ENCODE peak calls at places on chromosomes 11 and 22, in nine cellular contexts. One of them, this sample, is unnamed. For H3K36me3, the result is how much of the 10 kb centered on the place peaks cover.

GRCh38 chr11:57476883-57477506 is 16.7 kb downstream of the RTN4RL2 start:
- DNase-seq in cardiac muscle cell: peak
- DNase-seq in endodermal cell: peak
- DNase-seq in small intestine: peak
- DNase-seq in IMR-90: peak
- DNase-seq in prostate gland: no peak
- DNase-seq in lower lobe of right lung: peak
- DNase-seq in neuronal stem cell: no peak
- DNase-seq in sigmoid colon: no peak
- DNase-seq in this sample: peak

GRCh38 chr11:100929377-100929776 is 200.2 kb downstream of the PGR start:
- DNase-seq in endodermal cell: no peak
- DNase-seq in small intestine: no peak
- DNase-seq in prostate gland: no peak
- DNase-seq in cardiac muscle cell: no peak
- DNase-seq in sigmoid colon: no peak
- DNase-seq in lower lobe of right lung: no peak
- DNase-seq in IMR-90: peak
- DNase-seq in neuronal stem cell: no peak
- DNase-seq in this sample: no peak

GRCh38 chr11:2860636-2861035 is 24.9 kb downstream of the CDKN1C start:
- DNase-seq in endodermal cell: no peak
- DNase-seq in prostate gland: no peak
- DNase-seq in neuronal stem cell: no peak
- DNase-seq in IMR-90: peak
- DNase-seq in small intestine: peak
- DNase-seq in cardiac muscle cell: no peak
- DNase-seq in lower lobe of right lung: no peak
- DNase-seq in sigmoid colon: no peak
- DNase-seq in this sample: no peak

GRCh38 chr11:11845066-11845465 is 3.3 kb downstream of the USP47 start:
- DNase-seq in prostate gland: peak
- DNase-seq in lower lobe of right lung: no peak
- DNase-seq in IMR-90: no peak
- DNase-seq in neuronal stem cell: no peak
- DNase-seq in small intestine: peak
- DNase-seq in cardiac muscle cell: no peak
- DNase-seq in sigmoid colon: no peak
- DNase-seq in endodermal cell: no peak
- DNase-seq in this sample: no peak

GRCh38 chr11:130161441-130161840 is 1.9 kb downstream of the ST14 start:
- DNase-seq in cardiac muscle cell: no peak
- DNase-seq in sigmoid colon: no peak
- DNase-seq in small intestine: peak
- DNase-seq in prostate gland: no peak
- DNase-seq in IMR-90: no peak
- DNase-seq in lower lobe of right lung: no peak
- DNase-seq in neuronal stem cell: no peak
- DNase-seq in endodermal cell: no peak
- DNase-seq in this sample: no peak

GRCh38 chr11:119172513-119172912 is 4.0 kb downstream of the NLRX1 start:
- DNase-seq in endodermal cell: no peak
- DNase-seq in neuronal stem cell: no peak
- DNase-seq in prostate gland: no peak
- DNase-seq in sigmoid colon: no peak
- DNase-seq in lower lobe of right lung: no peak
- DNase-seq in IMR-90: no peak
- DNase-seq in small intestine: no peak
- DNase-seq in cardiac muscle cell: no peak
- DNase-seq in this sample: no peak

GRCh38 chr22:47776329-47776728 is 1013.9 kb downstream of the TBC1D22A start:
- DNase-seq in neuronal stem cell: no peak
- DNase-seq in sigmoid colon: no peak
- DNase-seq in IMR-90: no peak
- DNase-seq in cardiac muscle cell: no peak
- DNase-seq in endodermal cell: peak
- DNase-seq in small intestine: no peak
- DNase-seq in prostate gland: no peak
- DNase-seq in lower lobe of right lung: no peak
- DNase-seq in this sample: no peak

GRCh38 chr22:46578824-46579561 is 41.2 kb upstream of the GRAMD4 start:
- DNase-seq in IMR-90: peak
- DNase-seq in prostate gland: no peak
- DNase-seq in endodermal cell: peak
- DNase-seq in sigmoid colon: peak
- DNase-seq in lower lobe of right lung: peak
- DNase-seq in cardiac muscle cell: no peak
- DNase-seq in small intestine: peak
- DNase-seq in neuronal stem cell: no peak
- DNase-seq in this sample: no peak

GRCh38 chr11:115759622-115760527 is 255.7 kb upstream of the CADM1 start:
- DNase-seq in endodermal cell: peak
- DNase-seq in IMR-90: no peak
- DNase-seq in small intestine: no peak
- DNase-seq in sigmoid colon: peak
- DNase-seq in cardiac muscle cell: peak
- DNase-seq in lower lobe of right lung: peak
- DNase-seq in prostate gland: no peak
- DNase-seq in neuronal stem cell: peak
- DNase-seq in this sample: no peak

GRCh38 chr11:26150046-26150445 is 181.9 kb upstream of the ANO3 start:
- DNase-seq in small intestine: no peak
- DNase-seq in neuronal stem cell: no peak
- DNase-seq in lower lobe of right lung: no peak
- DNase-seq in sigmoid colon: no peak
- DNase-seq in endodermal cell: no peak
- DNase-seq in cardiac muscle cell: no peak
- DNase-seq in IMR-90: no peak
- DNase-seq in prostate gland: no peak
- DNase-seq in this sample: no peak

GRCh38 chr11:69914286-69915150 is 95.3 kb upstream of the FGF3 start:
- DNase-seq in IMR-90: no peak
- DNase-seq in endodermal cell: peak
- DNase-seq in prostate gland: peak
- DNase-seq in sigmoid colon: peak
- DNase-seq in small intestine: no peak
- DNase-seq in neuronal stem cell: no peak
- DNase-seq in lower lobe of right lung: peak
- DNase-seq in cardiac muscle cell: no peak
- DNase-seq in this sample: no peak

GRCh38 chr11:105610796-105611361 is 1.0 kb downstream of the GRIA4 start:
- DNase-seq in IMR-90: no peak
- DNase-seq in neuronal stem cell: no peak
- DNase-seq in lower lobe of right lung: no peak
- DNase-seq in sigmoid colon: no peak
- DNase-seq in prostate gland: no peak
- DNase-seq in endodermal cell: peak
- DNase-seq in small intestine: no peak
- DNase-seq in cardiac muscle cell: peak
- DNase-seq in this sample: no peak

GRCh38 chr11:71370895-71371673 is 77.1 kb downstream of the DHCR7 start:
- DNase-seq in lower lobe of right lung: no peak
- DNase-seq in small intestine: no peak
- DNase-seq in sigmoid colon: no peak
- DNase-seq in neuronal stem cell: no peak
- DNase-seq in endodermal cell: peak
- DNase-seq in cardiac muscle cell: no peak
- DNase-seq in IMR-90: no peak
- DNase-seq in prostate gland: no peak
- DNase-seq in this sample: no peak

GRCh38 chr11:111573821-111574249 is 28.4 kb upstream of the SIK2 start:
- DNase-seq in endodermal cell: no peak
- DNase-seq in sigmoid colon: no peak
- DNase-seq in lower lobe of right lung: no peak
- DNase-seq in IMR-90: no peak
- DNase-seq in prostate gland: no peak
- DNase-seq in neuronal stem cell: no peak
- DNase-seq in small intestine: no peak
- DNase-seq in cardiac muscle cell: no peak
- DNase-seq in this sample: no peak

GRCh38 chr11:64181506-64182411 is 4.2 kb upstream of the STIP1 start:
- DNase-seq in small intestine: peak
- DNase-seq in sigmoid colon: peak
- DNase-seq in neuronal stem cell: no peak
- DNase-seq in IMR-90: peak
- DNase-seq in endodermal cell: peak
- DNase-seq in cardiac muscle cell: peak
- DNase-seq in prostate gland: peak
- DNase-seq in lower lobe of right lung: peak
- DNase-seq in this sample: peak

GRCh38 chr11:88535916-88536547 is 198.5 kb upstream of the CTSC start:
- DNase-seq in cardiac muscle cell: no peak
- DNase-seq in prostate gland: no peak
- DNase-seq in neuronal stem cell: no peak
- DNase-seq in small intestine: no peak
- DNase-seq in endodermal cell: no peak
- DNase-seq in sigmoid colon: no peak
- DNase-seq in lower lobe of right lung: no peak
- DNase-seq in IMR-90: peak
- DNase-seq in this sample: peak
- H3K27ac ChIP-seq in cardiac muscle cell: no peak
- H3K27ac ChIP-seq in prostate gland: no peak
- H3K27ac ChIP-seq in neuronal stem cell: no peak
- H3K27ac ChIP-seq in small intestine: peak
- H3K27ac ChIP-seq in endodermal cell: no peak
- H3K27ac ChIP-seq in sigmoid colon: no peak
- H3K27ac ChIP-seq in lower lobe of right lung: no peak
- H3K27ac ChIP-seq in IMR-90: peak
- H3K27ac ChIP-seq in this sample: peak

DNA sequence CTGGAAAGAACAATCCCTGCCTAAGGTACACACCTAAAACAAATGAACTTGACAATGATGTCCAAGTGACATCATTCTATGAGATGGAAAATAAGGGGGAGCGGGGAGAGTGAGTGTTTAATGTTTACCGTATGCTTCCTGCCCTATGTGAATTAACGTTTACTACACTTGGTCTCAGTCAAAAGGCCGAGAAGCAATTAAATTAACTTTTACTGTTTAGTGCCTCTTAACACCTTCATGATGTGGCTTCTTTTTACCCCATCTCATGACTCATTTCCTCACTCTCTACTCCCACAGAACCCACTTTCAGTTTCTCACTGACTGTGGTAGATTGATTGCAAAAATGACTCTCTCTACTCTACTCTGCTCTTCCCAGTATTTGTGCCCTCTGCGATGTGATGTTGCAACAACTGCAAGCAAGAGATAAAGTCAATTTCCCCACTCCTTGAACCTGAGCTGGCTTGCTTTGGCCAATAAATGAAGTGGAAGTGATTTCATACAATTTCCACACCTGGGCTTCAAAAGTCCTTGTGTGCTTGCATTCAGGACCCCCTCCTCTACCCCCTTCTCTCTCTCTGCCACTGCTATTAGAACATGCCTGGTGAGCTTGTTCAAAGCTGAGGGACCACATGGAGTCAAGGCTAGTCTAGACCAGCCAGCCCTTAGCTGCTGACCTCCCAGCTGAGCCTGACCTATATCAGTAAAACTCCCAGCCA is 11.6 kb upstream of the ALKBH3 start:
- DNase-seq in lower lobe of right lung: no peak
- DNase-seq in IMR-90: peak
- DNase-seq in small intestine: peak
- DNase-seq in neuronal stem cell: no peak
- DNase-seq in cardiac muscle cell: no peak
- DNase-seq in sigmoid colon: no peak
- DNase-seq in prostate gland: peak
- DNase-seq in endodermal cell: no peak
- DNase-seq in this sample: peak
- H3K4me3 ChIP-seq in lower lobe of right lung: no peak
- H3K4me3 ChIP-seq in IMR-90: no peak
- H3K4me3 ChIP-seq in small intestine: no peak
- H3K4me3 ChIP-seq in neuronal stem cell: no peak
- H3K4me3 ChIP-seq in cardiac muscle cell: no peak
- H3K4me3 ChIP-seq in sigmoid colon: no peak
- H3K4me3 ChIP-seq in prostate gland: no peak
- H3K4me3 ChIP-seq in endodermal cell: no peak
- H3K4me3 ChIP-seq in this sample: no peak

GRCh38 chr22:27895600-27895999 is 23.5 kb downstream of the PITPNB start:
- DNase-seq in lower lobe of right lung: no peak
- DNase-seq in endodermal cell: no peak
- DNase-seq in IMR-90: no peak
- DNase-seq in sigmoid colon: no peak
- DNase-seq in cardiac muscle cell: no peak
- DNase-seq in small intestine: no peak
- DNase-seq in prostate gland: no peak
- DNase-seq in neuronal stem cell: no peak
- DNase-seq in this sample: no peak
- H3K36me3 ChIP-seq in lower lobe of right lung: half or more
- H3K36me3 ChIP-seq in endodermal cell: half or more
- H3K36me3 ChIP-seq in IMR-90: under half
- H3K36me3 ChIP-seq in sigmoid colon: under half
- H3K36me3 ChIP-seq in cardiac muscle cell: half or more
- H3K36me3 ChIP-seq in small intestine: under half
- H3K36me3 ChIP-seq in prostate gland: under half
- H3K36me3 ChIP-seq in neuronal stem cell: under half
- H3K36me3 ChIP-seq in this sample: half or more

DNA sequence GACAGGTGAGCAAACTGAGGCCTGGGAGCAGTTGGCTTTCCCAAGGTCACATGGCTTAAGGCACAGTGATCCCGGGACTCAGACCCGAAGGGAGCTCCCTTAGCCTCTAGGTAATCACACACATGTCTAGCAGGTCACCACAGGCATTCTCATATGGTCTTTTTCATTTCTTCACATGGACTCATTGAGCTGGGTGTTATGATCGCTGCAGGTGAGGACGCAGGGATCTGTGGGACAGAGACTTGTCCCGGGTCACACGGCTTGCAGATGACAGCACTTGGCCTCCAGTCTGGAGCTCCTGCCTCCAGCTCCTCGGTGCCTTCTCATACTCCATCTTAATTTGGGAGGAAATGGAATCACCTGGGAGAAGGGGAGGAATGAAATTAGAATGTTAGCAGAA is 23.6 kb upstream of the CACNG2 start:
- DNase-seq in cardiac muscle cell: no peak
- DNase-seq in IMR-90: no peak
- DNase-seq in small intestine: no peak
- DNase-seq in lower lobe of right lung: no peak
- DNase-seq in sigmoid colon: peak
- DNase-seq in prostate gland: no peak
- DNase-seq in endodermal cell: peak
- DNase-seq in neuronal stem cell: no peak
- DNase-seq in this sample: no peak
- H3K27ac ChIP-seq in cardiac muscle cell: no peak
- H3K27ac ChIP-seq in IMR-90: no peak
- H3K27ac ChIP-seq in small intestine: no peak
- H3K27ac ChIP-seq in lower lobe of right lung: no peak
- H3K27ac ChIP-seq in sigmoid colon: no peak
- H3K27ac ChIP-seq in prostate gland: no peak
- H3K27ac ChIP-seq in endodermal cell: no peak
- H3K27ac ChIP-seq in neuronal stem cell: no peak
- H3K27ac ChIP-seq in this sample: no peak